ENCODE peak calls at places on chromosomes 5 and 9, in four cellular contexts. F is AG04449, O is Peyer's patch, P is thyroid gland. I is an unnamed sample.

GRCh38 chr5:108212775-108213346 is 169.0 kb downstream of the FBXL17 start:
- DNase-seq in F (no peak), O (no peak), P (peak), I (peak)

GRCh38 chr9:38178282-38178681 is 109.3 kb upstream of the SHB start:
- DNase-seq in F (no peak), O (no peak), P (no peak), I (no peak)

GRCh38 chr5:1789838-1790462 is 9.7 kb downstream of the MRPL36 start:
- DNase-seq in F (peak), O (peak), P (no peak), I (no peak)

GRCh38 chr5:41736641-41737040 is 133.6 kb downstream of the OXCT1 start:
- DNase-seq in F (peak), O (no peak), P (no peak), I (no peak)

GRCh38 chr9:109504689-109505088 is 6.6 kb upstream of the PTPN3 start:
- DNase-seq in F (no peak), O (no peak), P (no peak), I (no peak)

GRCh38 chr9:14277202-14277601 is 36.7 kb downstream of the NFIB start:
- DNase-seq in F (no peak), O (no peak), P (no peak), I (peak)

GRCh38 chr5:13985736-13986418 is 41.4 kb upstream of the DNAH5 start:
- DNase-seq in F (peak), O (no peak), P (no peak), I (peak)

GRCh38 chr9:91677822-91678221 is 254.2 kb upstream of the NFIL3 start:
- DNase-seq in F (no peak), O (no peak), P (no peak), I (no peak)

GRCh38 chr5:139660916-139661814 is 13.0 kb downstream of the CXXC5 start:
- DNase-seq in F (no peak), O (no peak), P (no peak), I (peak)

GRCh38 chr5:172086312-172086975 is 80.0 kb upstream of the FBXW11 start:
- DNase-seq in F (no peak), O (no peak), P (no peak), I (no peak)

GRCh38 chr5:107218457-107219193 is 452.1 kb downstream of the EFNA5 start:
- DNase-seq in F (peak), O (no peak), P (no peak), I (no peak)

GRCh38 chr9:114946013-114946412 is 15.6 kb upstream of the TNFSF8 start:
- DNase-seq in F (no peak), O (no peak), P (no peak), I (no peak)

GRCh38 chr5:118548761-118549160 is 439.6 kb downstream of the DTWD2 start:
- DNase-seq in F (peak), O (no peak), P (no peak), I (peak)

GRCh38 chr5:177027665-177028064 is 5.2 kb downstream of the ZNF346 start:
- DNase-seq in F (no peak), O (no peak), P (no peak), I (no peak)

GRCh38 chr5:65395526-65396155 is 86.1 kb downstream of the ADAMTS6 start:
- DNase-seq in F (no peak), O (no peak), P (no peak), I (peak)

GRCh38 chr9:137387034-137387890 is 35.7 kb downstream of the EXD3 start:
- DNase-seq in F (no peak), O (no peak), P (no peak), I (no peak)

GRCh38 chr9:94472766-94473165 is 82.1 kb upstream of the PCAT7 start:
- DNase-seq in F (no peak), O (no peak), P (no peak), I (peak)

GRCh38 chr5:169020102-169020501 is 280.8 kb downstream of the SLIT3 start:
- DNase-seq in F (no peak), O (no peak), P (no peak), I (no peak)

GRCh38 chr5:56168066-56168478 is 65.1 kb downstream of the ANKRD55 start:
- DNase-seq in F (no peak), O (no peak), P (no peak), I (no peak)

GRCh38 chr9:71758785-71759184 is 9.5 kb downstream of the CEMIP2 start:
- DNase-seq in F (no peak), O (no peak), P (peak), I (peak)

GRCh38 chr5:42720242-42720641 is 36.4 kb upstream of the CCDC152 start:
- DNase-seq in F (no peak), O (no peak), P (no peak), I (no peak)

GRCh38 chr5:73263001-73263710 is 90.2 kb downstream of the TMEM174 start:
- DNase-seq in F (peak), O (no peak), P (no peak), I (no peak)

GRCh38 chr9:129778469-129778868 is 24.5 kb upstream of the TOR1B start:
- DNase-seq in F (no peak), O (no peak), P (no peak), I (no peak)

GRCh38 chr5:169197343-169197742 is 103.6 kb downstream of the SLIT3 start:
- DNase-seq in F (no peak), O (no peak), P (peak), I (no peak)

GRCh38 chr5:59813761-59814562 is 79.6 kb downstream of the PDE4D start:
- DNase-seq in F (no peak), O (no peak), P (no peak), I (peak)

GRCh38 chr5:206406-206805 is 11.5 kb downstream of the CCDC127 start:
- DNase-seq in F (no peak), O (no peak), P (no peak), I (peak)

GRCh38 chr5:77935516-77936364 is 159.6 kb upstream of the TBCA start:
- DNase-seq in F (no peak), O (no peak), P (no peak), I (no peak)

GRCh38 chr9:113532809-113533190 is 69.3 kb downstream of the RGS3 start:
- DNase-seq in F (no peak), O (no peak), P (no peak), I (no peak)

GRCh38 chr5:119275873-119276214 is 80.0 kb upstream of the TNFAIP8 start:
- DNase-seq in F (no peak), O (no peak), P (no peak), I (no peak)

GRCh38 chr9:78210841-78211301 is 25.0 kb upstream of the CEP78 start:
- DNase-seq in F (no peak), O (no peak), P (no peak), I (no peak)

GRCh38 chr5:11797132-11797531 is 107.1 kb downstream of the CTNND2 start:
- DNase-seq in F (no peak), O (no peak), P (peak), I (peak)

GRCh38 chr5:79564798-79565279 is 47.4 kb upstream of the TENT2 start:
- DNase-seq in F (no peak), O (no peak), P (no peak), I (no peak)

GRCh38 chr5:81428446-81428845 is 34.5 kb upstream of the ACOT12 start:
- DNase-seq in F (no peak), O (no peak), P (no peak), I (no peak)

GRCh38 chr5:81424728-81425127 is 30.8 kb upstream of the ACOT12 start:
- DNase-seq in F (no peak), O (no peak), P (no peak), I (no peak)

GRCh38 chr5:81425569-81425968 is 31.6 kb upstream of the ACOT12 start:
- DNase-seq in F (no peak), O (no peak), P (no peak), I (no peak)

GRCh38 chr5:81427566-81427965 is 33.6 kb upstream of the ACOT12 start:
- DNase-seq in F (no peak), O (no peak), P (no peak), I (no peak)

DNA sequence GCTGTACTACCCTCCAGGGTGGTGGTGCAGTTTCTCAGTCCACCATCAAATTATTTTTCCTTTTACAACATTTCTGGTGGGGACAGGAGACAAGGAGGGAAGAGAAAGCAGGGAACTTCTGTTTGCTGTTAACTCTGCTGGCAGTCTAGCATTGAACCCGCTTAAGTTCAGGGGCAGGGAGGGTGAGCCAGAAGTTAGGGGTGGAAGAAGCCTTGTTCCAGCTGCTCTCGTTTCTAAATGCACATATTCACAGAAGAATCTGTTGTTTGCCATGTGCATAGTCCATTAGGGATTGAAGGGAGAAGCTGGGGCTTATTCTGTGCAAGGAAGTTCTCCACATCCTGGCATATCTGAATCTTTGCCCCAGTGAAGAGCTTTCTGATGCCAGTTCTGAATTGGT is 32.4 kb upstream of the ACOT12 start:
- DNase-seq in F (no peak), O (no peak), P (no peak), I (no peak)
- H3K4me3 ChIP-seq in F (no peak), O (no peak), P (no peak), I (no peak)

GRCh38 chr9:87109182-87109581 is 161.9 kb upstream of the GAS1 start:
- DNase-seq in F (no peak), O (no peak), P (no peak), I (no peak)

GRCh38 chr9:87109851-87110250 is 162.5 kb upstream of the GAS1 start:
- DNase-seq in F (peak), O (no peak), P (no peak), I (no peak)

GRCh38 chr9:87111010-87111409 is 163.7 kb upstream of the GAS1 start:
- DNase-seq in F (no peak), O (no peak), P (no peak), I (no peak)

GRCh38 chr9:87108639-87109038 is 161.3 kb upstream of the GAS1 start:
- DNase-seq in F (no peak), O (no peak), P (no peak), I (no peak)

DNA sequence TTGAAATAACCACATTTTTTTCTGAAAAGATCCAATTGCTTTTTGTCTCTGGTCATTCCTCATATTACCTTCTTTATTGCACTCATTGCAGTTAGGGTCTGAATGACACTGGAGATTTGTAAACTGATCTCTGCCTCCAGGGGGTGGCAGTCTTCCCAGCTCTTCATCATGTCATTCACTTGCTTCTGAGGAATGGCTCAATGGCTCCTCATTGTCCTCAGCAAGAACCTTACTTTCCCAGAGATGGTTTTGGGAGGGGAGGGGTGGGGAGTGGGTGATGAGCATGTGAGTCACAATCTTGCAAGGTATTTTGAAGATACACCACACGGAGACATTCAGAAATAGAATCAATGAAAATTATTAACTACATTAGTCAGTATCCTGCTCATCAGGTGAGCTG is 159.8 kb upstream of the GAS1 start:
- DNase-seq in F (no peak), O (no peak), P (no peak), I (no peak)
- TF ChIP-seq CTCF in F (no peak), O (no peak), P (no peak), I (no peak)

GRCh38 chr9:127897194-127897692 is 2.2 kb downstream of the ST6GALNAC6 start:
- DNase-seq in F (no peak), O (peak), P (peak), I (peak)
- H3K4me3 ChIP-seq in F (peak), O (peak), P (no peak), I (peak)

GRCh38 chr5:181043285-181044092 is 3.4 kb downstream of the BTNL9 start:
- DNase-seq in F (no peak), O (no peak), P (no peak), I (no peak)
- TF ChIP-seq CTCF in F (no peak), O (no peak), P (no peak), I (no peak)

GRCh38 chr5:88875609-88876234 is 7.3 kb downstream of the MEF2C start:
- DNase-seq in F (no peak), O (no peak), P (peak), I (no peak)
- H3K4me3 ChIP-seq in F (no peak), O (no peak), P (no peak), I (no peak)

GRCh38 chr5:40066616-40067015 is 613.1 kb upstream of the PTGER4 start:
- DNase-seq in F (no peak), O (no peak), P (no peak), I (no peak)

GRCh38 chr5:40073927-40074326 is 605.8 kb upstream of the PTGER4 start:
- DNase-seq in F (no peak), O (no peak), P (no peak), I (no peak)

GRCh38 chr5:40074801-40075200 is 604.9 kb upstream of the PTGER4 start:
- DNase-seq in F (no peak), O (no peak), P (no peak), I (no peak)

DNA sequence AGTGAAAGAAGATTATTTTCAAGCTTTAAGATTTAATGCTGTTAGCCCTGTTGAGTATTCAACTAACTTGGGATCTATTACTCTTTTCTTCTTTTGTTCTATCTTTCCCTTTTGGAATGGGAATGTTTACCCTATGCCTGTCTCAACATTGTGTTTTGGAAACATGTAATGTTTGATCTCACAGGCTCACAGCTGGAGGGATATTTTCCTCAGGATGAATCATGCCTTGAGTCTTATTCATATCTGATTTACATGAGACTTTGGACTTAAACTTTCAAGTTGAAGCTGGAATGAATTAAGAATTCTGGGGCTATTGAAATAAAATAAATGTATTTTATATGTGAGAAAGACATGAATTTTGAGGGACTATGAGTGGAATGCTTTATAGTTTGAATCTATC is 607.8 kb upstream of the PTGER4 start:
- DNase-seq in F (no peak), O (no peak), P (no peak), I (no peak)
- TF ChIP-seq CTCF in F (no peak), O (no peak), P (no peak), I (no peak)

I was measured in retinal pigment epithelial cell.